ENCODE peak calls at places on chromosomes 3 and 15, in five cellular contexts. E, G, J, X and W are unnamed samples. For H3K9me3, the result is how much of the 10 kb centered on the place peaks cover.

GRCh38 chr3:196666001-196666867 is 26.7 kb downstream of the NRROS start:
- DNase-seq in E (no peak), G (peak), J (no peak), X (no peak), W (peak)

GRCh38 chr15:50183112-50183794 is 1.3 kb downstream of the SLC27A2 start:
- DNase-seq in E (no peak), G (no peak), J (no peak), X (no peak), W (no peak)

GRCh38 chr3:11665331-11665730 is 21.6 kb upstream of the VGLL4 start:
- DNase-seq in E (no peak), G (no peak), J (no peak), X (no peak), W (no peak)

GRCh38 chr3:115788921-115789470 is 165.7 kb downstream of the GAP43 start:
- DNase-seq in E (peak), G (peak), J (no peak), X (no peak), W (peak)

GRCh38 chr15:70045045-70045444 is 52.7 kb downstream of the TLE3 start:
- DNase-seq in E (no peak), G (peak), J (peak), X (no peak), W (no peak)

GRCh38 chr3:196502775-196503181 is 790 bp downstream of the RNF168 start:
- DNase-seq in E (no peak), G (peak), J (peak), X (peak), W (peak)

GRCh38 chr3:5055352-5056004 is 66.6 kb upstream of the ARL8B start:
- DNase-seq in E (no peak), G (no peak), J (no peak), X (no peak), W (no peak)

GRCh38 chr3:90092994-90093393 is 985.6 kb downstream of the EPHA3 start:
- DNase-seq in E (no peak), G (peak), J (no peak), X (no peak), W (no peak)

GRCh38 chr15:92073044-92073785 is 219.7 kb downstream of the SLCO3A1 start:
- DNase-seq in E (no peak), G (peak), J (no peak), X (no peak), W (no peak)

GRCh38 chr15:81948751-81949150 is 97.1 kb downstream of the MEX3B start:
- DNase-seq in E (no peak), G (no peak), J (no peak), X (no peak), W (peak)

GRCh38 chr3:186217820-186218164 is 108.9 kb upstream of the ETV5 start:
- DNase-seq in E (no peak), G (peak), J (no peak), X (no peak), W (no peak)

GRCh38 chr15:57213783-57214366 is 162.4 kb upstream of the CGNL1 start:
- DNase-seq in E (peak), G (peak), J (no peak), X (no peak), W (no peak)

GRCh38 chr3:194584435-194584776 is 48.8 kb downstream of the TMEM44 start:
- DNase-seq in E (no peak), G (no peak), J (no peak), X (no peak), W (no peak)

GRCh38 chr15:64130159-64130558 is 21.4 kb upstream of the SNX22 start:
- DNase-seq in E (no peak), G (no peak), J (no peak), X (no peak), W (no peak)

GRCh38 chr3:33060609-33061337 is 36.2 kb downstream of the GLB1 start:
- DNase-seq in E (no peak), G (no peak), J (no peak), X (no peak), W (no peak)

GRCh38 chr3:141939759-141940158 is 63.3 kb downstream of the ATP1B3 start:
- DNase-seq in E (peak), G (no peak), J (no peak), X (no peak), W (peak)

GRCh38 chr15:72939855-72940631 is 112.2 kb upstream of the NEO1 start:
- DNase-seq in E (no peak), G (no peak), J (no peak), X (no peak), W (no peak)

GRCh38 chr3:136898954-136899353 is 36.9 kb downstream of the NCK1 start:
- DNase-seq in E (no peak), G (peak), J (no peak), X (no peak), W (no peak)

GRCh38 chr3:167740961-167741587 is 5.6 kb downstream of the SERPINI1 start:
- DNase-seq in E (peak), G (peak), J (no peak), X (no peak), W (no peak)

GRCh38 chr3:51163051-51163450 is 222.0 kb upstream of the MANF start:
- DNase-seq in E (no peak), G (peak), J (no peak), X (no peak), W (no peak)

GRCh38 chr3:112395166-112395894 is 62.4 kb downstream of the CD200 start:
- DNase-seq in E (no peak), G (peak), J (no peak), X (no peak), W (no peak)

GRCh38 chr3:112611813-112612515 is 29.0 kb downstream of the CCDC80 start:
- DNase-seq in E (no peak), G (no peak), J (no peak), X (no peak), W (no peak)

GRCh38 chr15:29432191-29433049 is 162.8 kb upstream of the NSMCE3 start:
- DNase-seq in E (no peak), G (no peak), J (no peak), X (no peak), W (no peak)

GRCh38 chr3:132290833-132291232 is 26.4 kb upstream of the ACP3 start:
- DNase-seq in E (no peak), G (peak), J (no peak), X (no peak), W (no peak)

GRCh38 chr3:34439796-34440195 is 641.4 kb downstream of the PDCD6IP start:
- DNase-seq in E (no peak), G (no peak), J (no peak), X (no peak), W (no peak)
- H3K9me3 ChIP-seq in E (under half), G (under half), J (under half), X (under half), W (under half)

DNA sequence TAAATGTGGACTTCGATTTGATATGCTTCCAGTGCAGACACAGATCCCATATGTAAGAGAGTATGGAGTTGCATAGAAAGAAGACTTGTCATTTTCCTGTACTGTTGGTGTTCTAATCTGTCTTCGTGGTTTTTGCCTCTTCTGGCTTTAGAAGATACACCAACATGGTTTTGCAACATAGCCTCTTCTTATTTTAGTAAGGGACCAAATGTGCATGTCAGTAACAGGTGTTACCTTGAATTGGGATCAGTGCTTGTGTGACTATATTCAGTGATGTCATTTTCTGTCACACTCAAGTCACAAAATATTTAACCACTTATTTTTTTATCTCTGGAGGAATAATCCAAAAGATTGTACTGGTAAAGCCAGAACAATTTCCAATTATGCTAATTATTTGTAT is 140.4 kb downstream of the SNRPN start:
- DNase-seq in E (no peak), G (no peak), J (no peak), X (no peak), W (no peak)
- H3K9me3 ChIP-seq in E (half or more), G (under half), J (half or more), X (under half), W (under half)

GRCh38 chr15:20643024-20643770 is 101.6 kb upstream of the GOLGA6L6 start:
- DNase-seq in E (no peak), G (no peak), J (no peak), X (no peak), W (no peak)

GRCh38 chr15:20644896-20645295 is 103.3 kb upstream of the GOLGA6L6 start:
- DNase-seq in E (no peak), G (no peak), J (no peak), X (no peak), W (no peak)

GRCh38 chr15:20644026-20644425 is 102.4 kb upstream of the GOLGA6L6 start:
- DNase-seq in E (no peak), G (no peak), J (no peak), X (no peak), W (no peak)

GRCh38 chr15:20645956-20646355 is 104.4 kb upstream of the GOLGA6L6 start:
- DNase-seq in E (no peak), G (no peak), J (no peak), X (no peak), W (no peak)

DNA sequence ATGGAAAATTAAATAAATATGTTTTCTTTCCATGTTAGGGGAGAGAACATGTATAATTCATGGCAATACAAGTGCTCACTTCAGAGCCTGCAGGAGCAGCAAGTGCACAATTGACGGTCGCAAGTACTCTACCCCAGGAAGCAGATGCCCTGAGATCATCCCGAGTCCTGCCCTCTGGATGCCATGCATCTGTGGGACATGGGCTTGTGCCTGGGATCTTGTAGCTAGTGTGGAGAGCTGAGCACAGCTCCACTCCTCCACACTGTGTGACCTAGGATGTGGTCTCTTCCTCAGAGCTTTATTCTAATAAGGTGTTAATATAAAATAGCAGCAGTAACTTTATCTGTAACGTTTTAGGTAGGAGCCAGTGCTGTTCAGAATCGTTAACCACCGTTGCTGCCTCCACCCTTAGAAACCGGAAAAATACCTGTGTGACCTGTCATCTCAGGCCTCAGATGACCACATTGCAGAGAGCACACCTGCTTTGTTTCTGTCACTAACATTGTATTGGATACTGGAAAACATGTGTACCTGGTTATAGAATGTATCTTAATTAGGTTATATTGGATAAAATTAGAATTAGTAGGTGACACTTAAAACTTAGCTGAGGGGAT is 105.0 kb upstream of the GOLGA6L6 start:
- DNase-seq in E (no peak), G (no peak), J (no peak), X (no peak), W (no peak)
- H3K9me3 ChIP-seq in E (under half), G (under half), J (under half), X (under half), W (under half)

DNA sequence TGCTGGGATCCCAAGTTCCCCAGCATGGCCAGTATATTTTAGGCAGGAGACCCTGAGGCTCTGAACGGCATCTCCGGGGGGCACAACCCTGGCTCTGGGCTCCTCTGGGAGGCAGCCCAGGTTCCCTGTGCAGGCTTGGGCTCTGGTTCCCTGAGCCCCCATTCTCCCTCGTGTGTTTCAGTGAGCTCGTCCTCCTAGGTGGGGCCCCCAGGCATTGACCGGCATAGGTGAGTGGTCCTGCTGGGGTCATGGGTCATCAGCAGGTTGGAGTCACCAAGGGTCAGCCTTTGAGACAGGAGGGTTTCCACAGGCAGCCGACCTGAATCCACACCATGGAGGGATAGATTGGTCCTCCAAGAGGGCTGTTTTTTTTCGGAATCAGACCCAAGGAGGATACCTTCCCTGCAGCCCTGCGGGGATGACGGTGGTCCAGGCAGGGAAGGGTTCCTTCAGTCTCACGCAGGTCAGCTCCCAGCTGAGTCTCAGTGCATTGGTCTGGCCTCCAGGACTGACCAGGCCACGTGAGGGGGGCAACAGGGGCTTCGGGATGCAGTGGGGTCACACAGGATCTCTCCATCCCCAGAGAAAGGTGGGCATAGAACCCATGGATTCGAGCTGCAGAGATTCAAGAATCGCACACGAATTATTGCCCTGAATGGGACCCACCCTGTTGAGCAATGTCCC is 226.0 kb downstream of the SNRPN start:
- DNase-seq in E (no peak), G (no peak), J (peak), X (peak), W (no peak)
- H3K9me3 ChIP-seq in E (under half), G (under half), J (half or more), X (under half), W (under half)

GRCh38 chr15:22241451-22241850 is 161.1 kb downstream of the OR4M2 start:
- DNase-seq in E (no peak), G (no peak), J (no peak), X (no peak), W (no peak)

GRCh38 chr15:22240951-22241350 is 160.6 kb downstream of the OR4M2 start:
- DNase-seq in E (no peak), G (no peak), J (no peak), X (no peak), W (no peak)

GRCh38 chr15:22240403-22240802 is 160.1 kb downstream of the OR4M2 start:
- DNase-seq in E (no peak), G (no peak), J (no peak), X (no peak), W (no peak)

GRCh38 chr15:22239806-22240180 is 159.5 kb downstream of the OR4M2 start:
- DNase-seq in E (no peak), G (no peak), J (no peak), X (no peak), W (no peak)

DNA sequence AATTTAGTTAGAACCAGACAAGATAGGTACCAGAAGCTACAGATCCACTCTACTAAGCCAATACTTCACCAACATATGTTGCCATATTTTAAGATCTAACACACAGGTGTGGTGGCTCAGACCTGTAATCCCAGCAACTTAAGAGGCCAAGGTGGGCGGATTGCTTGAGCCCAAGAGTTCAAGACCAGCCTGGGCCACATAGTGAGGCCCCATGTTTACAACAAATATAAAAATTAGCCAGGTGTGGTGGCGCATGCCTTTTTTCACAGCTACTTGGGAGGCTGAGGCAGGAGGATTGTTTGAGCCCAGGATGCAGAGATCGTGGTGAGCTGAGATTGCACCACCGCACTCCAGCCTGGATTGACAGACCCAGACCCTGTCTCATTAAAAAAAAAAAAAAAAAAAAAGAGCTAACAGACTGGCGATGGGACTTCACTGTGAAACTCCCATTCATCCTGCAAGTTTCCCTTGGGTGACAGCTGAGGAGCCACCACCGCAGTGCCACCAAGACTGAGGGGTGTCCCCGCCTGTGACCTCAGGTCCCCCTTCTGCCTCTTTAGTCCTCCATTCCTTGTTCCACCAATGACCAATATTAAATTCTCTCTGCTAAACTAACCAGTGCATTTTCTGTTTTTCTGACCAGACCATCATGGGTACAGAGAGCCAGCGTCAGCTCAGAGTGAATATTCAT is 163.3 kb downstream of the OR4M2 start:
- DNase-seq in E (no peak), G (no peak), J (no peak), X (no peak), W (no peak)
- H3K9me3 ChIP-seq in E (under half), G (under half), J (under half), X (under half), W (under half)

GRCh38 chr3:31493187-31493586 is 39.5 kb upstream of the STT3B start:
- DNase-seq in E (no peak), G (no peak), J (no peak), X (no peak), W (no peak)

GRCh38 chr3:31488475-31489017 is 44.2 kb upstream of the STT3B start:
- DNase-seq in E (no peak), G (no peak), J (no peak), X (no peak), W (no peak)

GRCh38 chr3:31486865-31487533 is 45.7 kb upstream of the STT3B start:
- DNase-seq in E (no peak), G (no peak), J (no peak), X (no peak), W (no peak)

GRCh38 chr3:31491660-31492059 is 41.1 kb upstream of the STT3B start:
- DNase-seq in E (no peak), G (no peak), J (no peak), X (no peak), W (no peak)

DNA sequence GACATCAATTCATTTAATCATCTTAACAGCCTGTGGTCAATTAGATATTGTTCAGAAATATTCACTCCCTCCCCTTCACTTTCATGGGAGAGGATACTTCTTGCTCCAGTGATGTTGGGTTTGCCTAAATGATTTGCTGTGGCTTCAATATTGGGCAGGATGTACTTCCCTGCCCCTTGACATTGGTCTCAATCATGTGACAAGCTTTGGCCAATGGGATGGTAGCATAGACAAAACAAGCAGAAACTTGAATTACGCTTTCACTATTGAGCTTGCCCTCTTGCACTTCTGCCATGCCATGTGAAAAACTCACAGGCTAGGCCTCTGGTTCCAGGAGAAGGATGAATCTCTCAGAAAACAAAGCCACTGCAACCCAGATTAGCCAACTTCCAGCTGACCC is 42.2 kb upstream of the STT3B start:
- DNase-seq in E (no peak), G (no peak), J (no peak), X (no peak), W (no peak)
- H3K9me3 ChIP-seq in E (under half), G (under half), J (under half), X (under half), W (under half)

GRCh38 chr3:105762749-105763673 is 105.8 kb downstream of the CBLB start:
- DNase-seq in E (no peak), G (peak), J (no peak), X (no peak), W (no peak)

GRCh38 chr3:105763674-105764036 is 105.2 kb downstream of the CBLB start:
- DNase-seq in E (no peak), G (no peak), J (no peak), X (no peak), W (no peak)

GRCh38 chr3:105767776-105768175 is 101.0 kb downstream of the CBLB start:
- DNase-seq in E (no peak), G (no peak), J (no peak), X (no peak), W (no peak)

GRCh38 chr3:105759442-105760078 is 109.3 kb downstream of the CBLB start:
- DNase-seq in E (no peak), G (no peak), J (no peak), X (no peak), W (no peak)

DNA sequence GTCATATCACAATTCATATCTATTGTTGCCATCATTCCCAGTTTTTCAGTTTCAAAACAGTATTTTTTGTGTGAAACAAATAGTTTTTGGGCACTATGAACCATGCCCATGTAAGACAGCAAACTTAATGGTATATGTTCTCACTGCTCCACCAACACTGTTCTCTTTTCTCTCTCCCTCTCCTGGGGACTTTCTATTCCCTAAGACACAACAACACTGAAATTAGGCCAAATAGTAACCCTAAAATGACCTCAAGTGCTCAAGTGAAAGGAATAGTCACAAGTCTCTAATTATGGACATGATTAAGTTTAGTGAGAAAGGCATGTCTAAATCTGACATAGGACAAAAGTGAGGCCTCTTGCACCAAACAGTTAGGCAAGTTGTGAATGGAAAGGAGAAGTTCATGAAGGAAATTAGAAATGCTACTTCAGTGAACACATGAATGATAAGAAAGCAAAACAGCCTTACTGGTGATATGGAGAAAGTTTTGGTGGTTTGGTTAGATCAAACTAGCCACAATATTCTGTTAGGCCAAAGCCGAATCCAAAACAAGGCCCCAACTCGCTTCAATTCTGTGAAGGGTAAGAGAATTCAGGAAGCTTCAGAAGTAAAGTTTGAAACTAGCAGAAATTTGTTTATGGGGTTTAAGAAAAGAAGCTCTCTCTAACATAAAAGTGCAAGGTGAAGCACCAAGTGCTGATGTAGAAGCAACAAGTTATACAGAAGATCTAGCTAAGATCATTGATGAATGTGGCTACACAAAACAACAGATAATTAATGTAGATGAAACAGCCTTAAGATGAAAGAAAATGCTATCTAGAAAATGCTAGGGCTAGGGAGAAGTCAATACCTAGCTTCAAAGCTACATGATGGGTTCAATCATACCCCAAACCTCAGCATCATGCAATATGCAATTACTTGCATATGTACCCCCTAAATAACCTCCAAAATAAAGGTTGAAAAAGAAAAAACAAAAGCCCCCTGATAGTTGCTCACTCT is 104.1 kb downstream of the CBLB start:
- DNase-seq in E (no peak), G (no peak), J (no peak), X (no peak), W (no peak)
- H3K9me3 ChIP-seq in E (under half), G (under half), J (under half), X (under half), W (under half)